ENCODE peak calls at places on chromosomes 11 and 22, in six cellular contexts. P is activated T-cell treated with anti-CD3 and anti-CD28 coated beads, Interleukin-2, amount 50 U/mL, for 24 hours; A is ACHN; U is amniotic stem cell; Q is CD8-positive, alpha-beta T cell; J is stimulated activated naive CD8-positive, alpha-beta T cell treated with anti-CD3 and anti-CD28 coated beads, Interleukin-15, amount 100 ng/mL, for 72 hours. Y is an unnamed sample.

GRCh38 chr22:42879371-42880021 is 22.4 kb upstream of the ARFGAP3 start:
- DNase-seq in Q (no peak), A (no peak), U (no peak), J (no peak), P (no peak), Y (no peak)

GRCh38 chr22:30187726-30188407 is 58.7 kb downstream of the LIF start:
- DNase-seq in Q (no peak), J (no peak), A (no peak), U (no peak), P (no peak), Y (no peak)

GRCh38 chr11:61091373-61092279 is 10.7 kb upstream of the CD5 start:
- DNase-seq in U (no peak), A (no peak), P (peak; percentile 76), J (peak; percentile 68), Q (no peak), Y (no peak)

GRCh38 chr11:69569306-69570200 is 71.4 kb upstream of the CCND1 start:
- DNase-seq in P (no peak), A (no peak), Q (no peak), U (no peak), J (no peak), Y (no peak)

GRCh38 chr11:99489561-99489960 is 468.8 kb downstream of the CNTN5 start:
- DNase-seq in U (no peak), P (no peak), A (no peak), Q (no peak), J (no peak), Y (no peak)

GRCh38 chr11:118401880-118402590 is 629 bp downstream of the ATP5MG start:
- DNase-seq in Q (no peak), U (peak; percentile 68), J (no peak), A (peak; percentile 75), P (no peak), Y (no peak)

GRCh38 chr11:63623513-63624140 is 9.4 kb upstream of the PLAAT3 start:
- DNase-seq in J (no peak), Q (no peak), P (no peak), U (no peak), A (no peak), Y (no peak)

GRCh38 chr11:1302461-1303073 is 6.9 kb downstream of the TOLLIP start:
- DNase-seq in P (peak; percentile 16), U (no peak), J (peak; percentile 6), Q (no peak), A (no peak), Y (no peak)

GRCh38 chr11:119832536-119832935 is 103.5 kb upstream of the NECTIN1 start:
- DNase-seq in J (no peak), P (no peak), Q (no peak), A (no peak), U (no peak), Y (no peak)

GRCh38 chr22:46201059-46201757 is 48.9 kb downstream of the CDPF1 start:
- DNase-seq in U (no peak), J (no peak), Q (no peak), P (no peak), A (no peak), Y (no peak)

GRCh38 chr11:59176330-59176729 is 4.4 kb downstream of the DTX4 start:
- DNase-seq in P (no peak), A (no peak), Q (no peak), U (no peak), J (no peak), Y (no peak)

GRCh38 chr22:29693671-29694070 is 26.1 kb upstream of the CABP7 start:
- DNase-seq in A (no peak), U (no peak), P (no peak), Q (no peak), J (no peak), Y (no peak)

GRCh38 chr22:44888491-44888941 is 121.3 kb downstream of the PHF21B start:
- DNase-seq in A (no peak), J (no peak), Q (no peak), U (no peak), P (no peak), Y (no peak)

GRCh38 chr11:19919050-19919561 is 206.5 kb downstream of the NAV2 start:
- DNase-seq in Q (no peak), P (no peak), A (peak; percentile 89), U (peak; percentile 97), J (no peak), Y (no peak)

GRCh38 chr22:43230983-43231723 is 44.2 kb upstream of the TTLL12 start:
- DNase-seq in A (peak; percentile 41), Q (peak; percentile 44), U (no peak), J (peak; percentile 65), P (peak; percentile 81), Y (no peak)

GRCh38 chr11:33701831-33702230 is 1.2 kb upstream of the C11orf91 start:
- DNase-seq in U (no peak), P (no peak), J (no peak), Q (no peak), A (no peak), Y (no peak)

GRCh38 chr11:65440831-65441499 is 18.4 kb downstream of the NEAT1 start:
- DNase-seq in Q (no peak), A (peak; percentile 21), J (no peak), P (no peak), U (no peak), Y (no peak)

GRCh38 chr11:127994736-127995135 is 592.6 kb downstream of the ETS1 start:
- DNase-seq in U (peak; percentile 30), P (no peak), A (no peak), J (no peak), Q (no peak), Y (no peak)

GRCh38 chr22:49814856-49815255 is 12.8 kb downstream of the BRD1 start:
- DNase-seq in J (no peak), U (no peak), A (no peak), Q (no peak), P (no peak), Y (no peak)

GRCh38 chr11:118696673-118697226 is 17.3 kb upstream of the TREH start:
- DNase-seq in P (no peak), A (no peak), Q (no peak), J (no peak), U (no peak), Y (no peak)

GRCh38 chr11:17570034-17570433 is 23.0 kb downstream of the OTOG start:
- DNase-seq in A (no peak), Q (no peak), P (no peak), U (no peak), J (no peak), Y (no peak)

GRCh38 chr11:74366576-74366975 is 31.7 kb downstream of the PGM2L1 start:
- DNase-seq in J (no peak), Q (no peak), P (no peak), A (no peak), U (no peak), Y (no peak)